ENCODE peak calls at places on chromosomes 5 and 9, in ten cellular contexts. T is MV-4-11; I is activated CD4-positive, alpha-beta T cell treated with anti-CD3 and anti-CD28 coated beads, Interleukin-2, amount 50 U/mL, for 1 hour; G is A673; Y is fibroblast of lung; E is BJ; V is NCI-H2081 treated with DMSO at 0.1 percent for 48 hours; K is HEK293T; U is neural crest cell; X is naive B cell. D is an unnamed sample.

GRCh38 chr5:54679686-54680085 is 162.1 kb downstream of the SNX18 start:
- DNase-seq in G (no peak), U (no peak), K (no peak), Y (peak), X (no peak), E (no peak), V (no peak), I (no peak), T (no peak), D (no peak)

GRCh38 chr9:123322771-123323481 is 33.1 kb upstream of the CRB2 start:
- DNase-seq in K (no peak), V (no peak), Y (no peak), I (peak), U (no peak), E (no peak), X (peak), G (peak), T (peak), D (no peak)

GRCh38 chr9:113511047-113511521 is 47.6 kb downstream of the RGS3 start:
- DNase-seq in E (no peak), T (no peak), U (no peak), V (no peak), Y (no peak), K (no peak), X (no peak), I (no peak), G (no peak), D (no peak)

GRCh38 chr5:96789794-96790193 is 18.0 kb downstream of the ERAP1 start:
- DNase-seq in E (no peak), K (no peak), I (no peak), U (no peak), V (no peak), T (no peak), X (no peak), G (no peak), Y (no peak), D (no peak)

GRCh38 chr5:101679816-101680215 is 616.3 kb downstream of the SLCO4C1 start:
- DNase-seq in U (no peak), V (no peak), Y (peak), G (no peak), I (no peak), E (no peak), X (no peak), K (no peak), T (peak), D (no peak)

GRCh38 chr5:67238191-67238590 is 41.6 kb upstream of the CD180 start:
- DNase-seq in T (no peak), X (no peak), Y (peak), K (no peak), E (peak), G (peak), I (no peak), U (no peak), V (no peak), D (no peak)

GRCh38 chr5:15007549-15008142 is 136.1 kb upstream of the ANKH start:
- DNase-seq in E (peak), X (no peak), T (no peak), U (no peak), Y (no peak), G (no peak), V (no peak), I (no peak), K (no peak), D (no peak)

GRCh38 chr9:71681708-71682268 is 86.5 kb downstream of the CEMIP2 start:
- DNase-seq in T (no peak), V (no peak), Y (peak), K (no peak), X (no peak), I (no peak), E (no peak), G (peak), U (no peak), D (no peak)

GRCh38 chr5:4158750-4159447 is 563.3 kb downstream of the IRX1 start:
- DNase-seq in E (no peak), X (no peak), K (no peak), U (no peak), T (no peak), V (no peak), Y (no peak), G (no peak), I (no peak), D (no peak)

GRCh38 chr5:34898258-34898895 is 16.9 kb downstream of the RAD1 start:
- DNase-seq in Y (peak), E (peak), G (peak), X (peak), V (peak), K (peak), I (peak), T (peak), U (peak), D (peak)

GRCh38 chr9:4106081-4106491 is 193.8 kb downstream of the GLIS3 start:
- DNase-seq in E (no peak), T (no peak), I (no peak), K (no peak), U (no peak), G (no peak), V (peak), Y (no peak), X (no peak), D (no peak)

GRCh38 chr5:141121563-141121962 is at the start of gene PCDHB4:
- DNase-seq in V (no peak), T (no peak), X (no peak), I (no peak), G (peak), U (no peak), Y (no peak), K (no peak), E (no peak), D (no peak)

GRCh38 chr5:50889790-50890189 is 223.4 kb downstream of the PARP8 start:
- DNase-seq in Y (no peak), K (no peak), E (no peak), G (peak), X (no peak), V (no peak), U (no peak), T (no peak), I (no peak), D (no peak)

GRCh38 chr5:151810449-151810848 is 38.7 kb downstream of the G3BP1 start:
- DNase-seq in T (no peak), X (no peak), Y (no peak), K (no peak), V (no peak), U (no peak), G (no peak), E (no peak), I (no peak), D (no peak)

GRCh38 chr5:175823731-175824525 is 47.5 kb upstream of the CPLX2 start:
- DNase-seq in I (no peak), Y (no peak), U (no peak), E (no peak), G (peak), K (no peak), X (no peak), T (no peak), V (no peak), D (no peak)

GRCh38 chr9:34493972-34494535 is 28.7 kb downstream of the ENHO start:
- DNase-seq in U (peak), V (no peak), T (peak), E (no peak), K (peak), Y (peak), G (peak), X (no peak), I (peak), D (no peak)

GRCh38 chr5:91670565-91670964 is 287.4 kb upstream of the ARRDC3 start:
- DNase-seq in X (no peak), E (no peak), G (no peak), T (no peak), K (peak), U (no peak), V (no peak), I (no peak), Y (no peak), D (no peak)